ENCODE peak calls at places on chromosomes 13 and 19, in seven cellular contexts. Z, W, O, S, X, R and G are unnamed samples.
A peak's percentile ranks its signal among the peaks of the same experiment; 100 is the strongest.

GRCh38 chr19:49923055-49924003 is 5.7 kb upstream of the ATF5 start:
- DNase-seq in Z (no peak), W (no peak), O (peak; percentile 57), S (no peak), X (no peak), R (no peak), G (no peak)

GRCh38 chr13:113756441-113757097 is 2.5 kb upstream of the TMEM255B start:
- DNase-seq in Z (no peak), W (no peak), O (no peak), S (no peak), X (no peak), R (no peak), G (no peak)

GRCh38 chr19:1505991-1506881 is 6.6 kb downstream of the ADAMTSL5 start:
- DNase-seq in Z (no peak), W (no peak), O (peak; percentile 67), S (no peak), X (no peak), R (no peak), G (no peak)

GRCh38 chr13:45851171-45851889 is at the start of gene SIAH3:
- DNase-seq in Z (no peak), W (no peak), O (peak; percentile 74), S (peak; percentile 46), X (no peak), R (no peak), G (no peak)

GRCh38 chr13:100484708-100485107 is 103.9 kb downstream of the GGACT start:
- DNase-seq in Z (peak; percentile 69), W (no peak), O (no peak), S (no peak), X (no peak), R (no peak), G (no peak)

GRCh38 chr13:50073340-50073739 is 58.1 kb downstream of the KCNRG start:
- DNase-seq in Z (no peak), W (no peak), O (no peak), S (no peak), X (no peak), R (no peak), G (no peak)

GRCh38 chr19:13260883-13261653 is 110.9 kb downstream of the IER2 start:
- DNase-seq in Z (no peak), W (peak; percentile 33), O (no peak), S (peak; percentile 27), X (no peak), R (no peak), G (no peak)

GRCh38 chr13:50170447-50171037 is 155.3 kb downstream of the KCNRG start:
- DNase-seq in Z (no peak), W (no peak), O (no peak), S (no peak), X (no peak), R (no peak), G (no peak)

GRCh38 chr19:16920816-16921529 is 32.2 kb downstream of the F2RL3 start:
- DNase-seq in Z (no peak), W (no peak), O (peak; percentile 44), S (peak; percentile 13), X (no peak), R (no peak), G (no peak)

GRCh38 chr19:36009220-36009619 is 607 bp upstream of the SYNE4 start:
- DNase-seq in Z (peak; percentile 72), W (peak; percentile 72), O (peak; percentile 93), S (peak; percentile 58), X (peak; percentile 45), R (no peak), G (no peak)

GRCh38 chr13:100392709-100393630 is 195.6 kb downstream of the GGACT start:
- DNase-seq in Z (peak; percentile 84), W (peak; percentile 69), O (no peak), S (peak; percentile 99), X (peak; percentile 71), R (peak; percentile 69), G (no peak)

GRCh38 chr13:89454736-89455135 is 1783.6 kb downstream of the SLITRK5 start:
- DNase-seq in Z (no peak), W (no peak), O (no peak), S (no peak), X (no peak), R (no peak), G (no peak)

GRCh38 chr13:100274942-100275506 is 186.1 kb downstream of the PCCA start:
- DNase-seq in Z (no peak), W (no peak), O (peak; percentile 24), S (peak; percentile 54), X (no peak), R (no peak), G (no peak)

GRCh38 chr13:95492044-95492801 is 60.3 kb upstream of the CLDN10 start:
- DNase-seq in Z (peak; percentile 95), W (peak; percentile 38), O (no peak), S (peak; percentile 71), X (no peak), R (no peak), G (no peak)

GRCh38 chr13:28459911-28460310 is 35.0 kb downstream of the FLT1 start:
- DNase-seq in Z (no peak), W (no peak), O (no peak), S (peak; percentile 37), X (no peak), R (no peak), G (no peak)

GRCh38 chr13:26920614-26921355 is 160.2 kb upstream of the GPR12 start:
- DNase-seq in Z (no peak), W (no peak), O (no peak), S (no peak), X (no peak), R (no peak), G (no peak)

GRCh38 chr13:74574964-74575728 is 440.9 kb upstream of the KLF12 start:
- DNase-seq in Z (no peak), W (no peak), O (no peak), S (peak; percentile 59), X (no peak), R (no peak), G (no peak)

GRCh38 chr19:38172001-38172400 is 52.0 kb downstream of the DPF1 start:
- DNase-seq in Z (no peak), W (no peak), O (no peak), S (no peak), X (no peak), R (no peak), G (no peak)

GRCh38 chr19:2810141-2811091 is 9.3 kb upstream of the ZNF554 start:
- DNase-seq in Z (no peak), W (no peak), O (peak; percentile 80), S (no peak), X (no peak), R (no peak), G (no peak)
- H3K27ac ChIP-seq in Z (peak overlapping the region; percentile 55), W (no peak overlapping the region), O (no peak overlapping the region), S (no peak overlapping the region), X (no peak overlapping the region), R (no peak overlapping the region), G (no peak overlapping the region)

GRCh38 chr19:32346901-32347300 is 1.5 kb downstream of the ZNF507 start:
- DNase-seq in Z (no peak), W (no peak), O (no peak), S (no peak), X (no peak), R (no peak), G (no peak)

GRCh38 chr19:32349724-32350475 is 4.5 kb downstream of the ZNF507 start:
- DNase-seq in Z (no peak), W (no peak), O (no peak), S (no peak), X (no peak), R (no peak), G (no peak)

GRCh38 chr19:32351807-32352630 is 6.6 kb downstream of the ZNF507 start:
- DNase-seq in Z (no peak), W (no peak), O (no peak), S (no peak), X (no peak), R (no peak), G (no peak)

GRCh38 chr19:32354345-32354744 is 8.9 kb downstream of the ZNF507 start:
- DNase-seq in Z (no peak), W (no peak), O (no peak), S (no peak), X (no peak), R (no peak), G (no peak)

GRCh38 chr19:32350492-32350891 is 5.1 kb downstream of the ZNF507 start:
- DNase-seq in Z (no peak), W (no peak), O (no peak), S (no peak), X (no peak), R (no peak), G (no peak)
- H3K36me3 ChIP-seq in Z (no peaks in the 10 kb centered on the region), W (peaks cover 42% of the 10 kb centered on the region), O (peaks cover 38% of the 10 kb centered on the region), S (peaks cover 10% of the 10 kb centered on the region), X (peaks cover 69% of the 10 kb centered on the region), R (peaks cover 25% of the 10 kb centered on the region), G (peaks cover 19% of the 10 kb centered on the region)

GRCh38 chr13:42396901-42397670 is 125.1 kb downstream of the AKAP11 start:
- DNase-seq in Z (no peak), W (no peak), O (no peak), S (no peak), X (no peak), R (no peak), G (no peak)
- H3K27ac ChIP-seq in Z (no peak overlapping the region), W (no peak overlapping the region), O (no peak overlapping the region), S (no peak overlapping the region), X (no peak overlapping the region), R (no peak overlapping the region), G (no peak overlapping the region)

DNA sequence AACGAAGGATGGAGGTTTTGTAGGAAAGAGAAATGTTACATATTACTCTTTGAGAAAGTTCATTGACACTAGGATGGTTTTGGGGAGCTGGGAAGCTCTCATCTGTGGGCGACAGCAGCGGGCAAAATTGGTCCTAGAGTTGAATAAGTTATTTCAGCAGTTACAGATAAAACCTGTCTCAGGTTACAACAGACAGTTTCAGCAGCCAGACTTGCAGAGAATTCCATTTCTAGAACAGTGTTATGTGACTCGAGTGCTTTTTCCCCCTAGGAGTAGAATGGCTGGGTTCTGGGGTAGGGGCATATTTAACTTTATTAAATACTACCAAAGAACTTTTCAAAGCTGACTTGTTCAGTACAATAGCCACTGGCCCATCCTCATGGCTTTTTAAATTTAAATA is 46.7 kb upstream of the UBL3 start:
- DNase-seq in Z (no peak), W (no peak), O (no peak), S (no peak), X (no peak), R (no peak), G (no peak)
- H3K36me3 ChIP-seq in Z (no peaks in the 10 kb centered on the region), W (no peaks in the 10 kb centered on the region), O (no peaks in the 10 kb centered on the region), S (no peaks in the 10 kb centered on the region), X (no peaks in the 10 kb centered on the region), R (no peaks in the 10 kb centered on the region), G (no peaks in the 10 kb centered on the region)

GRCh38 chr13:110334256-110334655 is 27.2 kb downstream of the COL4A2 start:
- DNase-seq in Z (no peak), W (no peak), O (no peak), S (no peak), X (no peak), R (no peak), G (no peak)
- H3K27ac ChIP-seq in Z (no peak overlapping the region), W (no peak overlapping the region), O (no peak overlapping the region), S (no peak overlapping the region), X (no peak overlapping the region), R (peak overlapping the region; percentile 96), G (no peak overlapping the region)